ENCODE peak calls at places on chromosomes 13 and 19, in ten cellular contexts. K, W, X, T, R, L, Z, D, I and G are unnamed samples.

GRCh38 chr19:2547033-2547680 is 71.2 kb downstream of the GADD45B start:
- DNase-seq in K (no peak), W (no peak), X (no peak), T (no peak), R (no peak), L (no peak), Z (no peak), D (no peak), I (no peak), G (no peak)

GRCh38 chr19:45179063-45179847 is 671 bp downstream of the BLOC1S3 start:
- DNase-seq in K (peak; percentile 42), W (no peak), X (peak; percentile 17), T (peak; percentile 11), R (peak; percentile 73), L (no peak), Z (no peak), D (peak; percentile 45), I (peak; percentile 67), G (no peak)

GRCh38 chr19:53007200-53008054 is 6.3 kb upstream of the ERVV-1 start:
- DNase-seq in K (no peak), W (no peak), X (no peak), T (no peak), R (no peak), L (no peak), Z (no peak), D (no peak), I (peak; percentile 83), G (no peak)

GRCh38 chr19:49832556-49832955 is 14.5 kb downstream of the MED25 start:
- DNase-seq in K (no peak), W (no peak), X (no peak), T (no peak), R (no peak), L (no peak), Z (no peak), D (no peak), I (no peak), G (no peak)

GRCh38 chr13:100128838-100129237 is 39.9 kb downstream of the PCCA start:
- DNase-seq in K (no peak), W (no peak), X (no peak), T (no peak), R (no peak), L (no peak), Z (no peak), D (no peak), I (no peak), G (no peak)

GRCh38 chr13:66984241-66984640 is 245.9 kb downstream of the PCDH9 start:
- DNase-seq in K (no peak), W (no peak), X (peak; percentile 5), T (no peak), R (no peak), L (no peak), Z (no peak), D (no peak), I (no peak), G (no peak)

GRCh38 chr19:56132316-56132822 is 8.7 kb upstream of the ZNF444 start:
- DNase-seq in K (no peak), W (no peak), X (peak; percentile 66), T (no peak), R (no peak), L (no peak), Z (no peak), D (no peak), I (no peak), G (no peak)

GRCh38 chr19:48683349-48683748 is 10.5 kb upstream of the NTN5 start:
- DNase-seq in K (no peak), W (peak; percentile 33), X (peak; percentile 19), T (peak; percentile 11), R (no peak), L (no peak), Z (peak; percentile 18), D (peak; percentile 42), I (no peak), G (no peak)

GRCh38 chr13:32428581-32429072 is 697 bp upstream of the N4BP2L1 start:
- DNase-seq in K (no peak), W (peak; percentile 25), X (no peak), T (no peak), R (no peak), L (no peak), Z (no peak), D (no peak), I (peak; percentile 49), G (no peak)

GRCh38 chr19:29217591-29217990 is 4.6 kb upstream of the UQCRFS1 start:
- DNase-seq in K (no peak), W (no peak), X (no peak), T (no peak), R (no peak), L (no peak), Z (no peak), D (no peak), I (no peak), G (no peak)

GRCh38 chr13:74145249-74145970 is 11.2 kb upstream of the KLF12 start:
- DNase-seq in K (no peak), W (no peak), X (peak; percentile 91), T (no peak), R (no peak), L (no peak), Z (peak; percentile 62), D (no peak), I (no peak), G (no peak)

GRCh38 chr13:79482271-79482970 is 1.5 kb downstream of the NDFIP2 start:
- DNase-seq in K (no peak), W (no peak), X (peak; percentile 35), T (no peak), R (no peak), L (no peak), Z (no peak), D (no peak), I (no peak), G (no peak)

GRCh38 chr19:39969681-39970423 is 1.1 kb upstream of the PSMC4 start:
- DNase-seq in K (no peak), W (no peak), X (no peak), T (no peak), R (no peak), L (peak; percentile 19), Z (no peak), D (no peak), I (no peak), G (no peak)

GRCh38 chr13:51168623-51169022 is 53.6 kb upstream of the FAM124A start:
- DNase-seq in K (no peak), W (no peak), X (no peak), T (no peak), R (no peak), L (no peak), Z (no peak), D (no peak), I (no peak), G (no peak)

GRCh38 chr19:2805991-2806649 is 13.5 kb upstream of the ZNF554 start:
- DNase-seq in K (no peak), W (no peak), X (no peak), T (no peak), R (no peak), L (no peak), Z (no peak), D (no peak), I (no peak), G (no peak)

GRCh38 chr13:110316196-110316595 is 9.1 kb downstream of the COL4A2 start:
- DNase-seq in K (no peak), W (no peak), X (no peak), T (no peak), R (no peak), L (no peak), Z (no peak), D (no peak), I (no peak), G (no peak)

GRCh38 chr19:20422616-20423205 is 142.9 kb downstream of the ZNF737 start:
- DNase-seq in K (no peak), W (no peak), X (no peak), T (no peak), R (no peak), L (no peak), Z (no peak), D (no peak), I (no peak), G (peak; percentile 41)

GRCh38 chr19:20423381-20424207 is 142.0 kb downstream of the ZNF737 start:
- DNase-seq in K (peak; percentile 56), W (peak; percentile 61), X (peak; percentile 7), T (peak; percentile 4), R (peak; percentile 21), L (peak; percentile 50), Z (peak; percentile 67), D (peak; percentile 52), I (no peak), G (peak; percentile 31)

GRCh38 chr19:20422216-20422615 is 143.4 kb downstream of the ZNF737 start:
- DNase-seq in K (no peak), W (no peak), X (no peak), T (no peak), R (no peak), L (no peak), Z (no peak), D (no peak), I (no peak), G (peak; percentile 46)
- H3K27ac ChIP-seq in K (no peak overlapping the region), W (peak overlapping the region; percentile 85), X (no peak overlapping the region), T (no peak overlapping the region), R (peak overlapping the region; percentile 78), L (no peak overlapping the region), Z (no peak overlapping the region), D (peak overlapping the region; percentile 75), I (no peak overlapping the region), G (peak overlapping the region; percentile 89)

GRCh38 chr13:46926856-46927625 is 30.2 kb upstream of the HTR2A start:
- DNase-seq in K (no peak), W (no peak), X (peak; percentile 9), T (no peak), R (no peak), L (no peak), Z (no peak), D (no peak), I (no peak), G (no peak)
- H3K27ac ChIP-seq in K (no peak overlapping the region), W (no peak overlapping the region), X (no peak overlapping the region), T (no peak overlapping the region), R (no peak overlapping the region), L (no peak overlapping the region), Z (no peak overlapping the region), D (no peak overlapping the region), I (no peak overlapping the region), G (no peak overlapping the region)

DNA sequence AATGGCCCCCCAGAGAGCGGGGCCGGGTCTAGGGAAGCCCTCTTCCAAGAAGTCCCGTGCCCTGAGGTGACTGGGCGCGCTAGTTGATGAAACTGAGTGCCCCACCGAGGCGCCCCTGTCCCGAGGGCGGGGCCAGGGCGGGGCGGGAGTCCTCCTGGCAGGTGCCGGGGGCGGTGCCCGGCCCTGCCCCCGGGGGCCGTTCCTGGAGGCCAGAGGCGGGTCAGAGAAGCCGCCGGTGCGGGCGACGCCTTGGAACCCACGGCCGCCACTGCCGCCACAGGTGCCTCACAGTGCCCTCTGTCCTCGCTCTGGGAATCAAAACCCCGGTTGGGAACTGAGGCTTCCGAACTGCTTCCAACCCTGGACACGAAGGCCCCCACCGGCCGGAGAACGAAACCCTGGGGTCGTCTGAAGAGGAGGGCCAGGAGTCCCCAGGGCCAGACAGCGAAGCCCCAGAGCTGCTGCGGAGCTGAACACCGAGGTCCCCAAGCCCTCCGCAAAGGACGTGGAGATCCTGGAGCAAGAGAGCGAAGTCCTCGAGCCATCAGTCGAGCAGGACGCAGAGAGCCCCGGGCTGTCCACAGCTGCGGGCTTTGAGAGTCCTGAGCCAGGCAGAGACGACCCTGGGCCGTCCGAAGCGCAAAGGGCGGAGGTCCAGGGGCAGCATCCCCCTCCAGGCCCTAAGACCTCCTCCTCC is at the start of gene MISP3:
- DNase-seq in K (peak; percentile 42), W (no peak), X (no peak), T (no peak), R (peak; percentile 91), L (peak; percentile 91), Z (no peak), D (peak; percentile 50), I (peak; percentile 62), G (no peak)
- H3K27ac ChIP-seq in K (peak within 1 kb of the TSS; percentile 29), W (peak within 1 kb of the TSS; percentile 96), X (no peak within 1 kb of the TSS), T (peak within 1 kb of the TSS; percentile 42), R (peak within 1 kb of the TSS; percentile 96), L (peak within 1 kb of the TSS; percentile 97), Z (no peak within 1 kb of the TSS), D (peak within 1 kb of the TSS; percentile 89), I (no peak within 1 kb of the TSS), G (no peak within 1 kb of the TSS)

GRCh38 chr13:98300956-98301641 is 124.0 kb upstream of the RNF113B start:
- DNase-seq in K (peak; percentile 74), W (no peak), X (peak; percentile 82), T (no peak), R (no peak), L (no peak), Z (no peak), D (no peak), I (no peak), G (no peak)
- H3K27ac ChIP-seq in K (no peak overlapping the region), W (no peak overlapping the region), X (peak overlapping the region; percentile 94), T (no peak overlapping the region), R (no peak overlapping the region), L (peak overlapping the region; percentile 11), Z (no peak overlapping the region), D (no peak overlapping the region), I (no peak overlapping the region), G (no peak overlapping the region)